ENCODE peak calls at places on chromosomes 6 and 20, in eight cellular contexts. Z is PC-3, Q is ovary, F is fibroblast of pulmonary artery, V is epithelial cell of esophagus, B is HFF-Myc, Y is spleen, R is PC-9. N is an unnamed sample.

GRCh38 chr6:74409447-74409846 is 713.4 kb downstream of the CD109 start:
- DNase-seq in Z (peak), Q (no peak), F (peak), V (peak), B (peak), Y (no peak), R (no peak), N (no peak)

GRCh38 chr20:1566701-1567100 is 9.2 kb upstream of the SIRPD start:
- DNase-seq in Z (peak), Q (no peak), F (no peak), V (peak), B (no peak), Y (no peak), R (peak), N (no peak)

GRCh38 chr6:41428402-41428994 is 93.1 kb downstream of the NCR2 start:
- DNase-seq in Z (no peak), Q (peak), F (no peak), V (no peak), B (no peak), Y (no peak), R (no peak), N (no peak)

GRCh38 chr6:163092846-163093245 is 321.7 kb upstream of the QKI start:
- DNase-seq in Z (no peak), Q (no peak), F (no peak), V (no peak), B (no peak), Y (no peak), R (no peak), N (no peak)

GRCh38 chr6:96460052-96460700 is 61.4 kb upstream of the UFL1 start:
- DNase-seq in Z (no peak), Q (no peak), F (no peak), V (peak), B (no peak), Y (no peak), R (no peak), N (no peak)

GRCh38 chr6:168123165-168123911 is 44.3 kb upstream of the FRMD1 start:
- DNase-seq in Z (no peak), Q (no peak), F (no peak), V (no peak), B (no peak), Y (peak), R (no peak), N (no peak)

GRCh38 chr6:84426002-84426705 is 198.7 kb upstream of the CEP162 start:
- DNase-seq in Z (no peak), Q (no peak), F (no peak), V (no peak), B (no peak), Y (no peak), R (no peak), N (no peak)

GRCh38 chr6:34146021-34146782 is at the start of gene GRM4:
- DNase-seq in Z (no peak), Q (no peak), F (no peak), V (no peak), B (no peak), Y (peak), R (no peak), N (no peak)

GRCh38 chr20:37350655-37351574 is 5.0 kb downstream of the SRC start:
- DNase-seq in Z (no peak), Q (no peak), F (no peak), V (no peak), B (no peak), Y (peak), R (no peak), N (no peak)

GRCh38 chr20:36434383-36434782 is 106.9 kb upstream of the MYL9 start:
- DNase-seq in Z (no peak), Q (no peak), F (no peak), V (no peak), B (no peak), Y (no peak), R (no peak), N (no peak)

GRCh38 chr20:17680836-17681740 is 954 bp downstream of the RRBP1 start:
- DNase-seq in Z (peak), Q (peak), F (peak), V (peak), B (no peak), Y (peak), R (peak), N (peak)

GRCh38 chr20:33554914-33555420 is 65.1 kb downstream of the CBFA2T2 start:
- DNase-seq in Z (peak), Q (no peak), F (peak), V (peak), B (peak), Y (no peak), R (peak), N (peak)

GRCh38 chr6:24257282-24257681 is 100.6 kb downstream of the DCDC2 start:
- DNase-seq in Z (peak), Q (no peak), F (no peak), V (no peak), B (no peak), Y (no peak), R (peak), N (no peak)
- TF ChIP-seq CTCF in Z (peak), Q (no peak), F (no peak), V (peak), B (no peak), Y (no peak), R (peak), N (peak)

GRCh38 chr20:24783631-24784492 is 165.2 kb upstream of the CST7 start:
- DNase-seq in Z (peak), Q (no peak), F (no peak), V (no peak), B (no peak), Y (peak), R (no peak), N (peak)
- TF ChIP-seq CTCF in Z (peak), Q (no peak), F (no peak), V (no peak), B (no peak), Y (no peak), R (no peak), N (no peak)

GRCh38 chr6:17905611-17906592 is 81.5 kb downstream of the KIF13A start:
- DNase-seq in Z (peak), Q (no peak), F (peak), V (peak), B (no peak), Y (no peak), R (peak), N (no peak)
- TF ChIP-seq CTCF in Z (no peak), Q (no peak), F (no peak), V (no peak), B (no peak), Y (no peak), R (no peak), N (no peak)

GRCh38 chr6:95357380-95358025 is 219.8 kb upstream of the MANEA start:
- DNase-seq in Z (no peak), Q (no peak), F (no peak), V (no peak), B (no peak), Y (no peak), R (no peak), N (no peak)

GRCh38 chr6:95354551-95354950 is 222.8 kb upstream of the MANEA start:
- DNase-seq in Z (no peak), Q (no peak), F (no peak), V (no peak), B (no peak), Y (no peak), R (no peak), N (no peak)

DNA sequence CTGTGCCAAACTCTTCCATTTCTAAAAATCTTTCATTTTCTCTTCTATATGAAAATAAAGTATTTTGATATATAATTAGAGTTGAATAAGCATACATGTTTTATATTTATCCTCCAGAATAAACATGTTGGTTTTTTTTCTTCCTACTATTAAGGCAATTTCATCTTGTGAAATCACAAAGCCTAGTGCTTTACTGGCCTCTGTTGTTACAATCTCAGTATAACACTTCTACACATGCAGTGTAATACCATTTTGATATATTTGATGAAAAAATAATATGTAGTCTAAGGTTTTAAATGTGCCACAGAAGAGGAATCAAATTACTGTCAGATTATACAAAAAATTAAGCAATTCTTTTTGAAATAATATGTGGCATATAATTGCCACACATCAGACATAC is 225.3 kb upstream of the MANEA start:
- DNase-seq in Z (peak), Q (no peak), F (no peak), V (peak), B (no peak), Y (no peak), R (no peak), N (no peak)
- TF ChIP-seq CTCF in Z (peak), Q (no peak), F (no peak), V (peak), B (no peak), Y (no peak), R (peak), N (no peak)

N was measured in Calu3.